ENCODE peak calls at places on chromosome 22, in six cellular contexts. B, M, O, W, H and J are unnamed samples.

GRCh38 chr22:43848366-43849171 is 13.7 kb downstream of the SULT4A1 start:
- DNase-seq in W (no peak), O (no peak), M (peak), B (no peak), H (no peak), J (no peak)

GRCh38 chr22:45201678-45202332 is 38.1 kb downstream of the NUP50 start:
- DNase-seq in O (no peak), H (peak), W (peak), M (peak), B (peak), J (no peak)

GRCh38 chr22:27581688-27582087 is 219.9 kb downstream of the MN1 start:
- DNase-seq in H (no peak), B (peak), W (peak), M (no peak), O (no peak), J (no peak)

GRCh38 chr22:38756631-38757463 is 1.0 kb upstream of the SUN2 start:
- DNase-seq in O (no peak), B (no peak), W (no peak), H (no peak), M (no peak), J (no peak)

GRCh38 chr22:19942886-19943664 is 1.5 kb upstream of the TXNRD2 start:
- DNase-seq in O (no peak), H (peak), M (peak), W (no peak), B (peak), J (no peak)

GRCh38 chr22:19680911-19681862 is 33.1 kb upstream of the SEPTIN5 start:
- DNase-seq in M (no peak), W (no peak), H (no peak), O (no peak), B (no peak), J (no peak)

GRCh38 chr22:48940988-48941902 is 886.4 kb downstream of the BRD1 start:
- DNase-seq in M (no peak), H (peak), O (no peak), W (no peak), B (no peak), J (no peak)

GRCh38 chr22:38317995-38318715 is 922 bp upstream of the CSNK1E start:
- DNase-seq in H (peak), M (peak), W (peak), B (peak), O (no peak), J (no peak)